ENCODE peak calls at places on chromosomes 6 and 20, in five cellular contexts. W is CD8-positive, alpha-beta T cell; B is pancreas; P is IMR-90; D is cardiac muscle cell. C is an unnamed sample.

GRCh38 chr6:40485300-40485699 is 101.9 kb downstream of the LRFN2 start:
- DNase-seq in W (no peak), B (no peak), P (no peak), D (peak; percentile 9), C (no peak)

GRCh38 chr6:131390322-131390721 is 182.7 kb upstream of the ARG1 start:
- DNase-seq in W (no peak), B (no peak), P (no peak), D (no peak), C (no peak)

GRCh38 chr20:48025061-48025515 is 239.8 kb upstream of the SULF2 start:
- DNase-seq in W (no peak), B (no peak), P (peak; percentile 29), D (no peak), C (no peak)

GRCh38 chr6:101845172-101845571 is 451.7 kb downstream of the GRIK2 start:
- DNase-seq in W (no peak), B (no peak), P (no peak), D (no peak), C (no peak)

GRCh38 chr6:5014072-5014561 is 10.3 kb upstream of the RPP40 start:
- DNase-seq in W (no peak), B (no peak), P (no peak), D (no peak), C (no peak)

GRCh38 chr20:4062721-4063606 is 47.6 kb upstream of the RNF24 start:
- DNase-seq in W (no peak), B (no peak), P (no peak), D (no peak), C (no peak)

GRCh38 chr6:4291453-4292403 is 156.4 kb upstream of the ECI2 start:
- DNase-seq in W (no peak), B (no peak), P (peak; percentile 75), D (no peak), C (no peak)

GRCh38 chr6:139590206-139590605 is 215.8 kb upstream of the CITED2 start:
- DNase-seq in W (no peak), B (no peak), P (no peak), D (no peak), C (no peak)

GRCh38 chr6:118724211-118724610 is 72.8 kb upstream of the CEP85L start:
- DNase-seq in W (no peak), B (no peak), P (peak; percentile 60), D (no peak), C (no peak)

GRCh38 chr20:31698803-31699718 is 23.6 kb downstream of the BCL2L1 start:
- DNase-seq in W (no peak), B (no peak), P (peak; percentile 98), D (no peak), C (no peak)

GRCh38 chr6:111154981-111155380 is 67.7 kb downstream of the SLC16A10 start:
- DNase-seq in W (no peak), B (no peak), P (no peak), D (no peak), C (no peak)

GRCh38 chr6:35415065-35415880 is 36.9 kb upstream of the FANCE start:
- DNase-seq in W (no peak), B (peak; percentile 75), P (peak; percentile 96), D (peak; percentile 80), C (no peak)

DNA sequence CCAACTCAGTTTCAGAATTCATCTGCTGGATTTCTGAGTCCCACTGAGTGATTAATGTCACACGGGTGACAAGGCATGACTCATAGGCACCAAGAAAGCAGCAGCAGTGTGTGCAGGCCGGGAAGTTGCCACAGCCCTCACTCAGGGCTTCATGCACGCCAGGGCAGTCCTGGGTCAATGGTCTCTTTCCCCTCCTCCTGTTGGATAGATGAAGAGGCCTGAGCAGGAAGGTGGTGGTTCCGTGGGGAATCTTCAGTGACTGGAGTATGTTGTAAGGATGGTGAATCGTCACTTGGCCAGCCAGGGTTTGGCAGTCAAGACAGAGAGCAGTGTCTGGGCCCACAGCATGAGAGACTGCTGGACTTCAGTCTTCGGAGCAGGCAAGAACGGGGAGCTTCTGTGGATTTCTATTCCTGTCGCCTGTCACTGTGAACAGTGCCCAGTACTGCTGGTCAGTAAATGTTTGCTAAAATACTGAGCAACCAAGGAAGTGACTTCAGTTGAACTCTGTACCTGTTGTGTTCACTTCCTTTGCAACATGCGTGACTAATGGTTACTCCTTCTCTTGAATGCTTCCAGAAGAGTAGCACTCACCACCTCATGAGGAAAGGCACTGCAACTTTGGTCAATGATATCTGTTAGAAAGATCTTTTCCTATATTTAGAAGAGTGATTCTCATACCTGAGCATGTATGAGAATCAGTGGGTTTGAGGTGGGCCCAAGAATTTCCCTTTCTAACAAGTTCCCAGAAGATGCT is 62.0 kb upstream of the CD93 start:
- DNase-seq in W (no peak), B (no peak), P (peak; percentile 90), D (no peak), C (no peak)
- TF ChIP-seq CTCF in W (no peak), B (no peak), P (no peak), D (no peak), C (no peak)

GRCh38 chr6:138371720-138372119 is 6.0 kb upstream of the SMIM28 start:
- DNase-seq in W (no peak), B (no peak), P (no peak), D (peak; percentile 39), C (no peak)

GRCh38 chr6:138371452-138371711 is 6.3 kb upstream of the SMIM28 start:
- DNase-seq in W (no peak), B (no peak), P (no peak), D (no peak), C (no peak)

GRCh38 chr6:138374230-138374629 is 3.5 kb upstream of the SMIM28 start:
- DNase-seq in W (no peak), B (no peak), P (no peak), D (no peak), C (no peak)

GRCh38 chr6:138374815-138375214 is 2.9 kb upstream of the SMIM28 start:
- DNase-seq in W (no peak), B (no peak), P (no peak), D (no peak), C (no peak)

DNA sequence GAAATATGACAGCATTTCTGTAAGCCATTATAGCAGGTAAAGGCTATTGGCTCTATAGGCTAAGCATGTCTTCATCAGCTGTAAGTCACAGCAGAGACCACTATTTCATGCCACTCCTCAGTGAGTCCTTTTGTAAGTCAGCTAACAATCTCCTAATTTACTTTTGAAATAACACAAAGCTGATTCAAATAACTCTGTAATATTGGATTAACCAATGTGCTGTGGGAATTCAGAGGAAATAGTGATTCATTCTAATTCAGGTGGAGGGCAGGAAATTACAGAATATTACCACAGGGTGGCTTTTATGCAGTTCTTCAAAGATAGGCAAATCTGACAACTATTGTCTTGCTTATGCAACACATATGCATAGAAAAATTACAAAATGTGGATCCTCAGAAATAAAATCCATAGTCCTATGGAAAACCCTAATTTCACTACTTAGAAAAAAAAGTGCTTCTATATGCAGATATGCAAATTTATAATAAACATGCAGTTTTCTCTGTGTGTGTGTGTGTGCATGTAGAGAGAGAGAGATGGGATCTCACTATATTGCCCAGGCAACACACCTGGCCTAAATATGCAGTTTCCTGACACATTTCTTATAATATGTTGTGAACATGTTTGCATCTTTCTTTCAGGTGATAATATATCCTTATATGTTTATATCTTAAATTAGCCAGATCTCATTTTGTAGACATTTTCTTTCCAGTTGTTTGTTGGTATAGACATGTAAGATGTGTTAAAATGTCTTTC is 4.8 kb upstream of the SMIM28 start:
- DNase-seq in W (no peak), B (no peak), P (no peak), D (no peak), C (no peak)
- TF ChIP-seq CTCF in W (peak; percentile 8), B (no peak), P (no peak), D (no peak), C (no peak)

DNA sequence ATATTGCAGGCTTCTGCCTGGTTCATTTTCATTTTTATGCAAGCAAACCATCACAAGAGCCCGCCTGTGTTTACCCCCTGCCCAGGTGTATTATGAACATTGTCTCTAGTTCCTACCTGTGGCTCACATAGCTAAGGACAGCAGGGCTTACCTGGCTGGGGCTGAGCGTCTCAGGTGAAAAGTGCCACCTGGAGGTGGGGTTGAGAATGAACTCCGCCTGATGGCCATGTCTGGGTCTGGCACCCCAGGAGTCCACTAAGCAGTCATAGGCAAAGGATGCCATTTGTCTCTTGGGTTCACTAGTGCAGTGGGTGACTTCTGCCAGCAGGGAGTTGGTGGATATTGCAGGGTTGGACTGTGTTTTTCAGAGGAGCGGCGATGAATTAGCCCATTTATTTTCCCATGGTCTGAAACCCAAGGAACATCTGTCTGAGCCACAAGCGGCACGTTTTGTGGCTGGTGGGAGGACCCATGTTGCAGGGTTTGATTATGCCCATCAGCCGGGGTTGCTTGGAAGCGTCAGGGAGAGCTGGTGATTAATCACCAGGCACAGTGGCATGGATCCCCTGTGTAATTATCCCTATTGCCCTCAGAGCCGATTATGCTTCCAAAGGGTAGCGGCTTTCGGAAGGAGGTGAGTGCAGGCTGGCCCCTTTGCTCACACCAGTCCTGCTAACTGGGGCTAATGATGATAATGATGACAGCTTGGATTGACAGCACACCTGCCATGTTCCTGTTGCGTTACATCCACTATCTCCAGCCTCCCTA is 92.2 kb downstream of the CDH26 start:
- DNase-seq in W (no peak), B (no peak), P (no peak), D (peak; percentile 22), C (no peak)
- TF ChIP-seq CTCF in W (no peak), B (peak; percentile 32), P (no peak), D (no peak), C (no peak)

DNA sequence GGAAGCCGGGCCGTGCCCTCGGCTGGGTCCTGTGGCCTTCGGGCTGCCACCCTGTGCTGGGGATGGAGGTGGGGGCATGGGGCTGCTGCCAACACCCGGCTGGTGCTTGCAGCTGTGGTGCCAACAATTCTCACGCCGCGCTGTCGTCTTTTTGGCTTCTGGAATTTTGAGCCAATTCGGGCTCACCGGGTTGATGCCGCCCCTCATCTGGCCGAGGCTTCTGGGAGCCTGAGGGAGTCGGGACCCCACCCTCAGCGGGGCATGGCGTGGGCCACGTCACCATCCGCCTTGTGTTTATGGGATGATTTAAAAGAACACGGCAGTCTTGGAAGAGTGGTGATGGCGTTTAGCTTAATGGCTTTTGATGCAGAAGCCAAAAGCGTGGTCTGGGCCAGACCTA is 8.7 kb upstream of the NPBWR2 start:
- DNase-seq in W (no peak), B (no peak), P (no peak), D (no peak), C (no peak)
- TF ChIP-seq CTCF in W (no peak), B (no peak), P (no peak), D (no peak), C (no peak)

DNA sequence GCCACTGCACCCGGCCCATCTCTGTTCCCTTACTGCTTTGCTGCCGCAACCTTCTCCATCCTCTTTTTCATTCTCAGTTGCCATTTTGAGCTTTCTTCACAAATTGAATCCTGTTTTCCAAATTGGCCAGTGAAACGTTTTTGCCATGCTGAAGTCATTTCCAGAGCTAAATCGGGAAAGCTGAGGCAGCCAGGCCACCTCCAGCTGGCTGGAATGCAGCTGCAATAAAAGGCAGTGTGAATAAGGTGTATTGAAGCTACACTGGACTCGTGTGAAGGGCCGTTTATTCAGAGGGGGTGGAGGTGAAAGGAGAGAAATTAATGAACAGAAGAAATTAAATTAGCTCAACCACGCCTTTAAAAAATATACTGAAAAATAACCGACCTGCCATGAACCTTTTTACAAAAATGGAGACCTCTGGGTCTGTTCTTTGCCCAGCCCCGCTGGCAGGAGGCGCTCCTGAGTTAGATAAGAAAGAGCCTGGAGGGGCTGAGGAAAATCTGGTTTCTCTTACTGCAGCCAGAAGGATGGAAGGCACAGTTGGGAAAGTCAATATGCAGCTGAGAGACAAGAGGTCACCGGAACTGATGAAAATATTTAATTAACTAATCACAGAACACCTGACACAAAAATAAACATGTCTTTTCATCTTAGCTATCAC is 283.9 kb downstream of the FOXC1 start:
- DNase-seq in W (no peak), B (no peak), P (no peak), D (peak; percentile 22), C (no peak)
- TF ChIP-seq CTCF in W (no peak), B (no peak), P (peak; percentile 34), D (peak; percentile 40), C (no peak)